ENCODE peak calls at places on chromosomes 11 and 22, in nine cellular contexts. W is body of pancreas, D is Calu3, I is astrocyte of the cerebellum, T is AG09319, Z is upper lobe of right lung, Y is psoas muscle, C is tibial nerve, E is GM06990. B is an unnamed sample.

GRCh38 chr11:869399-870126 is 26.9 kb downstream of the TSPAN4 start:
- DNase-seq in W (no peak), D (no peak), I (no peak), T (no peak), Z (no peak), Y (no peak), C (no peak), E (no peak), B (no peak)

GRCh38 chr11:64253043-64253442 is 1.7 kb downstream of the PLCB3 start:
- DNase-seq in W (no peak), D (no peak), I (no peak), T (no peak), Z (peak; percentile 54), Y (no peak), C (no peak), E (no peak), B (no peak)

GRCh38 chr11:862028-862703 is 19.5 kb downstream of the TSPAN4 start:
- DNase-seq in W (no peak), D (peak; percentile 52), I (no peak), T (no peak), Z (no peak), Y (no peak), C (no peak), E (no peak), B (peak; percentile 51)

GRCh38 chr11:56183459-56183858 is 7.0 kb downstream of the OR5J2 start:
- DNase-seq in W (no peak), D (no peak), I (no peak), T (no peak), Z (no peak), Y (no peak), C (no peak), E (no peak), B (no peak)

GRCh38 chr11:65590240-65590738 is 5.3 kb downstream of the KCNK7 start:
- DNase-seq in W (peak; percentile 49), D (no peak), I (no peak), T (no peak), Z (no peak), Y (no peak), C (no peak), E (no peak), B (peak; percentile 62)

GRCh38 chr11:16738949-16739262 is 459 bp downstream of the C11orf58 start:
- DNase-seq in W (no peak), D (no peak), I (no peak), T (no peak), Z (no peak), Y (no peak), C (no peak), E (no peak), B (no peak)

GRCh38 chr11:2987881-2988280 is 4.2 kb downstream of the NAP1L4 start:
- DNase-seq in W (no peak), D (no peak), I (no peak), T (no peak), Z (no peak), Y (no peak), C (no peak), E (no peak), B (no peak)

GRCh38 chr11:69104212-69104855 is 51.4 kb upstream of the SMIM38 start:
- DNase-seq in W (no peak), D (no peak), I (no peak), T (no peak), Z (no peak), Y (no peak), C (no peak), E (no peak), B (no peak)

GRCh38 chr11:70466154-70466553 is 67.8 kb downstream of the CTTN start:
- DNase-seq in W (no peak), D (peak; percentile 39), I (no peak), T (no peak), Z (peak; percentile 36), Y (no peak), C (no peak), E (no peak), B (no peak)

GRCh38 chr11:43825217-43825816 is 55.3 kb upstream of the ALKBH3 start:
- DNase-seq in W (peak; percentile 45), D (peak; percentile 43), I (peak; percentile 18), T (no peak), Z (no peak), Y (no peak), C (peak; percentile 25), E (no peak), B (no peak)

DNA sequence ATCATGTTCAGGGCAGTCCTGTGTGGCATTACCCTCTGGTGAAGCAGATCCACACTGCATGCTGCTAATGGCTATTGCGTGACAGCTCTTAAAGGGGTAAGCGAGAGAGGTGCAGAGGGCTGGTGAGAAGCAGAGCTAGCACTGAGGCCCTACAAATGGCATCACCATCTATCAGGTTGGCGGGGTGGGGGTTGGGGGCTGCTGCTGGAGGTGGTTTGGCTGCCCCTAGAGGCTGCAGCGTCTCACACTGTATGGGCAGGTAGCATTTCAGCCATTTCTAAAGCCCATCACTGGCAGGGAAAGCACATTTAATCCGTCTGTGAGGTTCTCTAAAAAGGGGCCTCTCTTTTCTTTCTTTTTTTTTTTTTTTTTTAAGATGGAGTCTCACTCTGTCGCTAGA is 16.8 kb upstream of the TMA7B start:
- DNase-seq in W (no peak), D (no peak), I (no peak), T (no peak), Z (no peak), Y (no peak), C (no peak), E (no peak), B (no peak)
- TF ChIP-seq CTCF in W (no peak), D (no peak), I (no peak), T (no peak), Z (no peak), Y (no peak), C (no peak), E (peak; percentile 35), B (no peak)

DNA sequence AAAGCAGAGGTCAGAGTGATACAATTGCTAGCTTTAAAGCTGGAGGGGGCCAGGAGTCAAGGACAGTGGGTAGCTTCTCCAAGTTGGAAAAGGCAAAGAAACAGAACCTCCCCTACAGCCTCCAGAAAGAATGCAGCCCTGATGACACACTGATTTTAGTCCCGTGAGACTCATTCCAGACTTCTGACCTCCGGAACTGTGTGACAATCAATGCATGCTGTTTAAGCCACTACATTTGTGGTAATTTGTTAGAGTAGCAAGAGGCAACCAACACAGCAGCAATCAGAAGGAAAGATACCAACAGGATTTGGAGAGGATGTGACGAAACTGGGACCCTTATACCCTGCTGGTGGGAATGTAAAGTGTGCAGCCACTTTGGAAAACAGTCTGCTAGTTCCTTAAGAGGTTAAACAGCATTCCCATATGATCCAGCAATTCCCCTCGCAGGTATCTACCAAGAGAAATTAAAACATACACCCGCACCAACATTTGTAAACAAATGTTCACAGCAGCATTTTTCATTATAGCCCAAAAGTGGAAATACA is 66.7 kb downstream of the DSCAML1 start:
- DNase-seq in W (no peak), D (no peak), I (no peak), T (no peak), Z (no peak), Y (no peak), C (no peak), E (no peak), B (no peak)
- TF ChIP-seq CTCF in W (no peak), D (no peak), I (no peak), T (no peak), Z (no peak), Y (no peak), C (no peak), E (no peak), B (no peak)

DNA sequence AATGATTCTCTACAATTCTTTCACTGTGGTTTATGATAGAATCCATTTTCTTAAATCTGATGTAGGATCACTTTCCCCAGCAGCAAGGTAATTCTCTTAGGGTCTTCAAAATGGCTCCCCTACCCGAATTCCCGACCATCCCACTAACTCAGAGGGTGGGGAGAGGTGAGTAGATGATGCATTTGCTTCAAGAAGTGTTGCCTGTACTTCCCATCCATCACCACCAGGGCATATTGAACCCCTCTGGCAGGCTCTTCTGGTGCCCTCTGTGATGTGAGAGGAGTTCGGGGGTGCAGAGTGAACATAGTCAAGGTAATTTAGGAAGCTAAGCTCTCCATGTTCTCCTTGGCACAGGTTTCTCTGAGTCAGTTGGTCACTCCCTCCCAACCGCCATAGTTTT is 52.3 kb downstream of the ZNRF3 start:
- DNase-seq in W (no peak), D (no peak), I (no peak), T (no peak), Z (no peak), Y (no peak), C (no peak), E (no peak), B (no peak)
- TF ChIP-seq CTCF in W (no peak), D (peak; percentile 33), I (peak; percentile 39), T (no peak), Z (peak; percentile 20), Y (peak; percentile 5), C (peak; percentile 10), E (peak; percentile 37), B (no peak)

GRCh38 chr11:73375830-73376167 is 400 bp upstream of the RELT start:
- DNase-seq in W (no peak), D (no peak), I (no peak), T (no peak), Z (no peak), Y (no peak), C (no peak), E (no peak), B (no peak)

GRCh38 chr11:73376168-73376802 is at the start of gene RELT:
- DNase-seq in W (peak; percentile 90), D (peak; percentile 96), I (peak; percentile 63), T (peak; percentile 71), Z (peak; percentile 95), Y (peak; percentile 90), C (peak; percentile 63), E (peak; percentile 97), B (peak; percentile 89)

GRCh38 chr11:73374130-73374529 is 2.1 kb upstream of the RELT start:
- DNase-seq in W (no peak), D (no peak), I (no peak), T (no peak), Z (no peak), Y (no peak), C (no peak), E (no peak), B (no peak)

GRCh38 chr11:73376803-73377629 is 817 bp downstream of the RELT start:
- DNase-seq in W (peak; percentile 34), D (peak; percentile 54), I (no peak), T (peak; percentile 27), Z (peak; percentile 77), Y (peak; percentile 71), C (peak; percentile 62), E (peak; percentile 79), B (peak; percentile 45)

GRCh38 chr11:73372371-73372993 is 3.7 kb upstream of the RELT start:
- DNase-seq in W (no peak), D (peak; percentile 15), I (no peak), T (no peak), Z (no peak), Y (no peak), C (no peak), E (no peak), B (no peak)
- TF ChIP-seq CTCF in W (no peak), D (no peak), I (peak; percentile 22), T (peak; percentile 21), Z (peak; percentile 15), Y (peak; percentile 18), C (no peak), E (peak; percentile 31), B (peak; percentile 29)

DNA sequence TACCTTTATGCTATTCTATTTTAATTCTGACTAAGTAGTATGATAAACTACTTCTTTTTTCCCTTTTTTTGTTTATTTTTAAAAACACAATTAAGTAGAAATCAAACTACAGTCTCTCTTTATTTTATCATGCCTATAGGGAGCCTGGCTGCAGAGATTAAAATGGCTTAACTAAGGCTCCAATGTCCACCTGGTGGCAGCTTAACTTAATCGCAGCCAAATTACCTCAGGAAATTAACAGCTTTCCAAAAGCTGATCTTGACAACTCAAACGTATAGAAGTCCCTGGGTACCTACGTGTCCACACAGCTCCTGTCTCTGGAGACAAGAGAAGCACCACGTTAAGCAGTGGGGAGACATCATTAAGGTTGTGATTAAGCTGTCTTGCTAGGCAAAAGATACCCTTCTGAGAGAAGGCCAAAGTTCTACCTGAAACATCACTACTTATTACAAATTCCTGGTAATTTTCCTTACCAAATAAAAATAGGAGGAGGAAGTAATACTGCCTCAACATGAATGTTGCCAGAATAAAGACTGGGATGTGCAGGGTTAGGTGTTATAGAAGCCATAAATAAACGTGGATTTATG is 63.2 kb upstream of the SNX19 start:
- DNase-seq in W (no peak), D (no peak), I (peak; percentile 11), T (peak; percentile 10), Z (no peak), Y (no peak), C (no peak), E (no peak), B (no peak)
- TF ChIP-seq CTCF in W (no peak), D (no peak), I (peak; percentile 72), T (peak; percentile 68), Z (no peak), Y (peak; percentile 29), C (no peak), E (peak; percentile 43), B (peak; percentile 52)

B was measured in left ventricle myocardium inferior.